ENCODE peak calls at places on chromosomes 13 and 19, in nine cellular contexts. T is NCI-H2029; G is stimulated activated CD8-positive, alpha-beta memory T cell treated with anti-CD3 and anti-CD28 coated beads, Interleukin-7, amount 100 ng/mL, for 1 hour; B is CD8-positive, alpha-beta memory T cell; I is fibroblast of the conjunctiva; F is glutamatergic neuron; O is T-cell; Q is posterior cingulate gyrus; S is effector CD4-positive, alpha-beta T cell. A is an unnamed sample.

GRCh38 chr19:4144666-4145261 is 8.7 kb upstream of the CREB3L3 start:
- DNase-seq in T (no peak), G (no peak), B (no peak), I (peak; percentile 31), F (no peak), O (no peak), Q (no peak), S (no peak), A (no peak)

GRCh38 chr19:33520048-33520643 is 1.4 kb downstream of the PEPD start:
- DNase-seq in T (no peak), G (no peak), B (no peak), I (no peak), F (no peak), O (no peak), Q (no peak), S (no peak), A (no peak)

GRCh38 chr13:112457081-112457480 is 80.9 kb downstream of the SPACA7 start:
- DNase-seq in T (no peak), G (no peak), B (no peak), I (no peak), F (no peak), O (no peak), Q (peak; percentile 67), S (no peak), A (no peak)

GRCh38 chr19:48396871-48397176 is 3.4 kb downstream of the GRIN2D start:
- DNase-seq in T (no peak), G (no peak), B (no peak), I (no peak), F (no peak), O (no peak), Q (no peak), S (no peak), A (no peak)

GRCh38 chr13:25977216-25977615 is 74.6 kb downstream of the SHISA2 start:
- DNase-seq in T (peak; percentile 65), G (no peak), B (no peak), I (no peak), F (no peak), O (no peak), Q (no peak), S (no peak), A (no peak)

GRCh38 chr19:1860133-1860775 is 3.1 kb downstream of the KLF16 start:
- DNase-seq in T (peak; percentile 28), G (no peak), B (peak; percentile 80), I (peak; percentile 75), F (peak; percentile 67), O (peak; percentile 68), Q (peak; percentile 94), S (peak; percentile 62), A (peak; percentile 91)

GRCh38 chr13:98482476-98483444 is 94.1 kb downstream of the STK24 start:
- DNase-seq in T (no peak), G (no peak), B (no peak), I (no peak), F (no peak), O (no peak), Q (peak; percentile 92), S (no peak), A (no peak)

GRCh38 chr13:80082396-80083096 is 258.4 kb downstream of the SPRY2 start:
- DNase-seq in T (no peak), G (no peak), B (no peak), I (no peak), F (no peak), O (no peak), Q (no peak), S (no peak), A (no peak)

GRCh38 chr13:80654638-80655249 is 313.8 kb upstream of the SPRY2 start:
- DNase-seq in T (no peak), G (no peak), B (no peak), I (no peak), F (no peak), O (no peak), Q (peak; percentile 72), S (no peak), A (no peak)

GRCh38 chr13:58313219-58313618 is 681.7 kb downstream of the PCDH17 start:
- DNase-seq in T (no peak), G (no peak), B (no peak), I (no peak), F (no peak), O (no peak), Q (no peak), S (no peak), A (no peak)

GRCh38 chr19:39845621-39846175 is 481 bp downstream of the FBL start:
- DNase-seq in T (peak; percentile 7), G (no peak), B (no peak), I (no peak), F (peak; percentile 24), O (no peak), Q (no peak), S (no peak), A (no peak)

GRCh38 chr13:98371624-98372023 is 194.6 kb upstream of the RNF113B start:
- DNase-seq in T (no peak), G (no peak), B (no peak), I (no peak), F (no peak), O (no peak), Q (no peak), S (no peak), A (no peak)

GRCh38 chr13:113245858-113246791 is 36.7 kb downstream of the CUL4A start:
- DNase-seq in T (no peak), G (no peak), B (no peak), I (no peak), F (no peak), O (no peak), Q (no peak), S (no peak), A (no peak)

GRCh38 chr13:77136902-77137420 is 110.0 kb upstream of the FBXL3 start:
- DNase-seq in T (no peak), G (no peak), B (no peak), I (peak; percentile 21), F (no peak), O (no peak), Q (no peak), S (no peak), A (no peak)

GRCh38 chr13:80924596-80924995 is 583.7 kb upstream of the SPRY2 start:
- DNase-seq in T (no peak), G (no peak), B (no peak), I (no peak), F (no peak), O (no peak), Q (no peak), S (no peak), A (no peak)

GRCh38 chr13:74145249-74145970 is 11.2 kb upstream of the KLF12 start:
- DNase-seq in T (no peak), G (no peak), B (no peak), I (no peak), F (no peak), O (no peak), Q (no peak), S (no peak), A (no peak)

GRCh38 chr13:23959231-23959862 is 62.0 kb upstream of the C1QTNF9B start:
- DNase-seq in T (no peak), G (no peak), B (no peak), I (no peak), F (no peak), O (no peak), Q (no peak), S (no peak), A (no peak)

GRCh38 chr19:11495481-11495880 is 10.2 kb downstream of the ZNF653 start:
- DNase-seq in T (no peak), G (no peak), B (no peak), I (no peak), F (no peak), O (no peak), Q (no peak), S (no peak), A (no peak)

GRCh38 chr13:104114111-104114510 is 1047.9 kb upstream of the SLC10A2 start:
- DNase-seq in T (no peak), G (no peak), B (no peak), I (no peak), F (no peak), O (no peak), Q (no peak), S (no peak), A (no peak)

GRCh38 chr13:111262281-111262680 is 58.2 kb upstream of the TEX29 start:
- DNase-seq in T (no peak), G (no peak), B (no peak), I (no peak), F (no peak), O (no peak), Q (peak; percentile 78), S (no peak), A (peak; percentile 62)

A was measured in osteocyte.